ENCODE peak calls at places on chromosomes 5 and 9, in five cellular contexts. B is activated T-cell treated with anti-CD3 and anti-CD28 coated beads for 4 hours, L is heart right ventricle, H is RPMI7951, R is NCI-H446. Q is an unnamed sample.

GRCh38 chr5:132998553-132998952 is 27.8 kb downstream of the ZCCHC10 start:
- DNase-seq in L (no peak), B (no peak), H (no peak), R (no peak), Q (no peak)

GRCh38 chr9:127979333-127980055 is 1.3 kb downstream of the EEIG1 start:
- DNase-seq in B (no peak), H (peak), R (no peak), L (no peak), Q (no peak)

GRCh38 chr9:134285215-134285845 is 40.9 kb upstream of the RXRA start:
- DNase-seq in L (no peak), R (no peak), H (no peak), B (no peak), Q (no peak)

GRCh38 chr5:147216552-147217154 is 18.2 kb upstream of the STK32A start:
- DNase-seq in L (no peak), R (no peak), B (no peak), H (peak), Q (peak)

GRCh38 chr9:1871486-1872181 is 143.5 kb upstream of the SMARCA2 start:
- DNase-seq in L (no peak), R (no peak), H (no peak), B (no peak), Q (no peak)

GRCh38 chr5:129991780-129992179 is 87.5 kb downstream of the CHSY3 start:
- DNase-seq in R (no peak), L (no peak), H (no peak), B (no peak), Q (no peak)

GRCh38 chr5:118479285-118479684 is 509.1 kb downstream of the DTWD2 start:
- DNase-seq in H (no peak), R (no peak), L (no peak), B (no peak), Q (no peak)

GRCh38 chr5:150406120-150407096 is 6.3 kb downstream of the CD74 start:
- DNase-seq in R (no peak), H (no peak), B (no peak), L (no peak), Q (no peak)

GRCh38 chr9:130181645-130182044 is 9.4 kb downstream of the NCS1 start:
- DNase-seq in B (no peak), L (no peak), H (no peak), R (no peak), Q (no peak)

GRCh38 chr5:92378961-92379611 is 996.0 kb upstream of the ARRDC3 start:
- DNase-seq in R (no peak), L (peak), B (no peak), H (no peak), Q (no peak)

GRCh38 chr9:22446589-22446949 is at the start of gene DMRTA1:
- DNase-seq in B (no peak), R (peak), L (peak), H (peak), Q (peak)

GRCh38 chr5:124764992-124765611 is 18.7 kb upstream of the ZNF608 start:
- DNase-seq in B (no peak), H (no peak), R (no peak), L (no peak), Q (no peak)

GRCh38 chr5:113053614-113054013 is 77.0 kb downstream of the DCP2 start:
- DNase-seq in H (no peak), B (no peak), R (no peak), L (no peak), Q (peak)

GRCh38 chr9:112380771-112381181 is 868 bp downstream of the HSDL2 start:
- DNase-seq in R (no peak), B (no peak), L (no peak), H (peak), Q (peak)